ENCODE peak calls at places on chromosomes 3 and 15, in five cellular contexts. O is Daoy; T is adrenal gland; Z is activated CD8-positive, alpha-beta memory T cell treated with anti-CD3 and anti-CD28 coated beads for 48 hours; E is T-cell. A is an unnamed sample.

GRCh38 chr3:49606427-49606826 is 52.1 kb downstream of the BSN start:
- DNase-seq in O (no peak), T (peak), Z (no peak), E (no peak), A (no peak)

GRCh38 chr3:146350852-146351251 is 99.9 kb upstream of the PLSCR4 start:
- DNase-seq in O (no peak), T (no peak), Z (no peak), E (no peak), A (no peak)

GRCh38 chr3:62870321-62870720 is 4.9 kb downstream of the CADPS start:
- DNase-seq in O (peak), T (no peak), Z (no peak), E (no peak), A (no peak)

GRCh38 chr3:141388823-141389617 is 20.7 kb downstream of the ZBTB38 start:
- DNase-seq in O (peak), T (no peak), Z (no peak), E (no peak), A (no peak)

GRCh38 chr3:184180165-184180564 is 5.5 kb downstream of the AP2M1 start:
- DNase-seq in O (peak), T (no peak), Z (no peak), E (no peak), A (no peak)

GRCh38 chr3:161475905-161476304 is 20.7 kb upstream of the OTOL1 start:
- DNase-seq in O (peak), T (peak), Z (no peak), E (no peak), A (peak)

GRCh38 chr3:16820485-16820884 is 64.3 kb upstream of the PLCL2 start:
- DNase-seq in O (no peak), T (no peak), Z (no peak), E (no peak), A (no peak)

GRCh38 chr3:163129287-163129686 is 1632.7 kb downstream of the OTOL1 start:
- DNase-seq in O (no peak), T (no peak), Z (no peak), E (no peak), A (no peak)

GRCh38 chr3:107641572-107642307 is 119.0 kb downstream of the BBX start:
- DNase-seq in O (no peak), T (no peak), Z (no peak), E (no peak), A (no peak)

GRCh38 chr15:90187257-90187868 is 13.8 kb upstream of the SEMA4B start:
- DNase-seq in O (no peak), T (no peak), Z (no peak), E (no peak), A (no peak)

GRCh38 chr15:94951538-94951937 is 720.2 kb downstream of the MCTP2 start:
- DNase-seq in O (no peak), T (no peak), Z (no peak), E (no peak), A (no peak)

GRCh38 chr3:140096037-140096436 is 161.1 kb downstream of the CLSTN2 start:
- DNase-seq in O (no peak), T (no peak), Z (no peak), E (no peak), A (no peak)

GRCh38 chr3:195755391-195755790 is 34.6 kb downstream of the MUC20 start:
- DNase-seq in O (no peak), T (no peak), Z (no peak), E (no peak), A (no peak)

GRCh38 chr15:84598993-84599392 is 1.8 kb upstream of the ZSCAN2 start:
- DNase-seq in O (peak), T (peak), Z (no peak), E (no peak), A (peak)

GRCh38 chr3:22971497-22971896 is 231.6 kb upstream of the UBE2E2 start:
- DNase-seq in O (no peak), T (no peak), Z (no peak), E (no peak), A (no peak)

GRCh38 chr3:137669519-137670060 is 94.5 kb upstream of the SOX14 start:
- DNase-seq in O (no peak), T (no peak), Z (no peak), E (no peak), A (peak)

GRCh38 chr3:29164825-29165224 is 116.0 kb upstream of the RBMS3 start:
- DNase-seq in O (no peak), T (no peak), Z (no peak), E (no peak), A (no peak)

GRCh38 chr15:90345859-90346258 is 6.2 kb upstream of the ZNF774 start:
- DNase-seq in O (no peak), T (peak), Z (no peak), E (no peak), A (no peak)

GRCh38 chr15:22967084-22967770 is 12.9 kb downstream of the CYFIP1 start:
- DNase-seq in O (no peak), T (no peak), Z (no peak), E (no peak), A (no peak)

GRCh38 chr3:8204846-8205624 is 296.6 kb upstream of the LMCD1 start:
- DNase-seq in O (no peak), T (no peak), Z (no peak), E (no peak), A (no peak)

GRCh38 chr3:195156286-195156890 is 114.6 kb downstream of the XXYLT1 start:
- DNase-seq in O (no peak), T (no peak), Z (no peak), E (no peak), A (no peak)

GRCh38 chr3:147396709-147397046 is 9.7 kb downstream of the ZIC4 start:
- DNase-seq in O (no peak), T (no peak), Z (no peak), E (no peak), A (no peak)

GRCh38 chr3:68123231-68123630 is 468.8 kb upstream of the SUCLG2 start:
- DNase-seq in O (no peak), T (no peak), Z (no peak), E (no peak), A (no peak)

GRCh38 chr3:24829632-24830229 is 335.1 kb upstream of the THRB start:
- DNase-seq in O (peak), T (no peak), Z (no peak), E (no peak), A (peak)

A was measured in left kidney.